ENCODE peak calls at places on chromosomes 2 and 18, in nine cellular contexts. X is T-cell, A is body of pancreas, R is upper lobe of right lung, Z is left colon, E is left ventricle myocardium superior, J is thoracic aorta, V is pancreas, M is left lung. Q is an unnamed sample.

GRCh38 chr2:182368446-182368845 is 58.4 kb downstream of the PDE1A start:
- ATAC-seq in J (no peak), Z (no peak), X (no peak), M (no peak), E (no peak), V (no peak), R (no peak), A (no peak), Q (no peak)

GRCh38 chr2:146918280-146918679 is 926.5 kb upstream of the ACVR2A start:
- ATAC-seq in M (no peak), A (no peak), V (no peak), R (no peak), J (no peak), E (no peak), X (no peak), Z (peak), Q (no peak)

GRCh38 chr2:102498414-102498813 is 25.4 kb downstream of the SLC9A4 start:
- ATAC-seq in X (no peak), M (no peak), R (no peak), J (no peak), Z (no peak), A (no peak), E (no peak), V (no peak), Q (no peak)

GRCh38 chr18:79784965-79785770 is 12.6 kb upstream of the KCNG2 start:
- ATAC-seq in X (no peak), Z (no peak), E (no peak), R (no peak), A (no peak), V (no peak), M (no peak), J (no peak), Q (no peak)

GRCh38 chr2:206565666-206566065 is 76.6 kb upstream of the FAM237A start:
- ATAC-seq in M (no peak), Z (no peak), E (no peak), J (no peak), R (no peak), X (no peak), V (no peak), A (no peak), Q (no peak)

GRCh38 chr2:237752761-237753165 is 45.8 kb upstream of the RBM44 start:
- ATAC-seq in J (no peak), E (no peak), X (no peak), R (peak), Z (peak), V (peak), M (peak), A (no peak), Q (peak)

GRCh38 chr18:74949611-74950010 is 259.3 kb downstream of the PTGR3 start:
- ATAC-seq in M (no peak), A (no peak), E (peak), R (no peak), X (no peak), J (no peak), Z (no peak), V (no peak), Q (no peak)

GRCh38 chr2:122884889-122885288 is 1129.4 kb downstream of the TSN start:
- ATAC-seq in M (no peak), X (no peak), V (no peak), J (no peak), Z (no peak), A (no peak), E (no peak), R (no peak), Q (no peak)

GRCh38 chr2:1572638-1573037 is 159.4 kb downstream of the TPO start:
- ATAC-seq in X (no peak), Z (no peak), R (no peak), E (peak), M (no peak), A (peak), V (peak), J (no peak), Q (no peak)

GRCh38 chr2:11889854-11890253 is 143.4 kb downstream of the LPIN1 start:
- ATAC-seq in V (no peak), E (no peak), Z (no peak), A (no peak), J (no peak), R (no peak), X (no peak), M (no peak), Q (no peak)

GRCh38 chr2:122031544-122032263 is 276.3 kb downstream of the TSN start:
- ATAC-seq in A (no peak), M (no peak), J (no peak), E (peak), Z (no peak), X (no peak), R (no peak), V (no peak), Q (no peak)

GRCh38 chr2:19973471-19973870 is 16.4 kb downstream of the WDR35 start:
- ATAC-seq in J (no peak), V (no peak), X (no peak), Z (no peak), E (no peak), A (no peak), M (no peak), R (no peak), Q (no peak)

GRCh38 chr18:7803956-7804469 is 236.9 kb downstream of the PTPRM start:
- ATAC-seq in Z (no peak), J (no peak), E (no peak), V (no peak), M (no peak), R (peak), A (no peak), X (no peak), Q (no peak)

GRCh38 chr2:74191596-74192380 is 6.6 kb upstream of the MTHFD2 start:
- ATAC-seq in Z (no peak), E (no peak), V (peak), X (no peak), A (no peak), R (no peak), M (no peak), J (no peak), Q (no peak)

GRCh38 chr2:197079414-197079813 is 152.9 kb upstream of the PGAP1 start:
- ATAC-seq in V (no peak), R (peak), Z (no peak), X (no peak), E (peak), M (peak), J (peak), A (no peak), Q (no peak)

GRCh38 chr2:199946836-199947235 is 8.5 kb downstream of the TYW5 start:
- ATAC-seq in X (no peak), A (no peak), R (no peak), E (no peak), Z (no peak), V (no peak), M (no peak), J (no peak), Q (no peak)

GRCh38 chr18:9760641-9761040 is 52.5 kb downstream of the RAB31 start:
- ATAC-seq in E (no peak), X (no peak), R (peak), J (no peak), A (no peak), M (no peak), V (no peak), Z (no peak), Q (no peak)

GRCh38 chr18:70490008-70490933 is 201.4 kb downstream of the SOCS6 start:
- ATAC-seq in V (peak), A (peak), R (peak), M (peak), J (peak), X (peak), E (peak), Z (peak), Q (peak)

GRCh38 chr2:9758741-9759140 is 84.5 kb upstream of the TAF1B start:
- ATAC-seq in J (no peak), A (peak), R (peak), M (peak), V (peak), X (no peak), E (peak), Z (no peak), Q (peak)